ENCODE peak calls at places on chromosomes 3 and 15, in six cellular contexts. R, S, J, P, W and D are unnamed samples. For H3K27me3 and H3K36me3, the result is how much of the 10 kb centered on the place peaks cover.

GRCh38 chr3:61903074-61903473 is 341.7 kb downstream of the PTPRG start:
- DNase-seq in R (no peak), S (no peak), J (no peak), P (no peak), W (no peak), D (no peak)

GRCh38 chr15:48385431-48385830 is 54.2 kb downstream of the DUT start:
- DNase-seq in R (no peak), S (peak), J (peak), P (no peak), W (no peak), D (no peak)

GRCh38 chr3:129278970-129279906 is 568 bp downstream of the HMCES start:
- DNase-seq in R (peak), S (peak), J (peak), P (peak), W (no peak), D (peak)

GRCh38 chr3:99962703-99963102 is 145.0 kb downstream of the CMSS1 start:
- DNase-seq in R (no peak), S (peak), J (peak), P (no peak), W (no peak), D (no peak)

GRCh38 chr3:174251696-174252095 is 607.4 kb upstream of the NAALADL2 start:
- DNase-seq in R (no peak), S (peak), J (no peak), P (no peak), W (no peak), D (no peak)

GRCh38 chr3:194640829-194641228 is 7.6 kb upstream of the TMEM44 start:
- DNase-seq in R (no peak), S (peak), J (peak), P (no peak), W (no peak), D (no peak)

GRCh38 chr3:68876112-68876713 is 56.1 kb downstream of the TAFA4 start:
- DNase-seq in R (no peak), S (peak), J (peak), P (no peak), W (peak), D (no peak)

GRCh38 chr3:47542614-47543173 is 29.2 kb upstream of the ELP6 start:
- DNase-seq in R (peak), S (no peak), J (peak), P (no peak), W (no peak), D (no peak)

GRCh38 chr15:87680200-87680599 is 576.3 kb downstream of the NTRK3 start:
- DNase-seq in R (no peak), S (no peak), J (no peak), P (no peak), W (no peak), D (no peak)

GRCh38 chr15:65376767-65377104 is 1.1 kb downstream of the IGDCC3 start:
- DNase-seq in R (no peak), S (peak), J (peak), P (no peak), W (no peak), D (no peak)

GRCh38 chr3:44992555-44993470 is 16.8 kb downstream of the EXOSC7 start:
- DNase-seq in R (no peak), S (peak), J (peak), P (no peak), W (peak), D (no peak)

GRCh38 chr3:189108032-189108431 is 63.7 kb upstream of the TPRG1 start:
- DNase-seq in R (no peak), S (peak), J (peak), P (no peak), W (no peak), D (no peak)

GRCh38 chr3:52846427-52846983 is 11.7 kb upstream of the MUSTN1 start:
- DNase-seq in R (no peak), S (no peak), J (no peak), P (peak), W (no peak), D (no peak)

GRCh38 chr3:172102123-172102882 is 62.9 kb downstream of the FNDC3B start:
- DNase-seq in R (no peak), S (no peak), J (no peak), P (no peak), W (no peak), D (no peak)

GRCh38 chr3:105746226-105746996 is 122.4 kb downstream of the CBLB start:
- DNase-seq in R (no peak), S (no peak), J (no peak), P (no peak), W (no peak), D (no peak)
- H3K27me3 ChIP-seq in R (under half), S (under half), J (under half), P (under half), W (under half), D (under half)

GRCh38 chr3:111609700-111610099 is 14.6 kb upstream of the ZBED2 start:
- DNase-seq in R (no peak), S (no peak), J (no peak), P (no peak), W (no peak), D (no peak)

GRCh38 chr3:111608378-111608777 is 13.2 kb upstream of the ZBED2 start:
- DNase-seq in R (no peak), S (no peak), J (no peak), P (no peak), W (no peak), D (no peak)

GRCh38 chr3:111610612-111611054 is 15.5 kb upstream of the ZBED2 start:
- DNase-seq in R (no peak), S (no peak), J (no peak), P (no peak), W (peak), D (no peak)

GRCh38 chr3:111607242-111607641 is 12.1 kb upstream of the ZBED2 start:
- DNase-seq in R (no peak), S (no peak), J (no peak), P (no peak), W (no peak), D (no peak)

DNA sequence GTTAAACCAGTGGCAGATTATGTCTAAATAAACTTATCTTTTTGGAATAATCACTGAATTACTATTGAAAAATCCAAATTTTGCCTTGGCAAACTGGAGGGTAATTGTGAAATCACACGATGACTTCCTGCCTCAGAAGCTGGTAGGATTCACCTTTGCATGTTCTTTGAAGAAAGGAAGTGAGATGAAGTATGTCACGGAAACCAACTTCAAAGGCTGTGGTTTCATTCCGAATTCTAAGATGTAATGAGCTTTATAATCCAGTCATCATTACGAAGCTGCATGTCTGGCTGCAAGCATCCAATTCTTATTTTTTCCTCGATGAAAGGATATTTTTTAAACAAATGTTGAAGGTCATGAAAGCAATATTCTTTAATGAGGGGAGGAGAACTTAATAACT is 15.0 kb upstream of the ZBED2 start:
- DNase-seq in R (no peak), S (no peak), J (no peak), P (no peak), W (no peak), D (no peak)
- H3K36me3 ChIP-seq in R (under half), S (under half), J (under half), P (under half), W (under half), D (under half)

DNA sequence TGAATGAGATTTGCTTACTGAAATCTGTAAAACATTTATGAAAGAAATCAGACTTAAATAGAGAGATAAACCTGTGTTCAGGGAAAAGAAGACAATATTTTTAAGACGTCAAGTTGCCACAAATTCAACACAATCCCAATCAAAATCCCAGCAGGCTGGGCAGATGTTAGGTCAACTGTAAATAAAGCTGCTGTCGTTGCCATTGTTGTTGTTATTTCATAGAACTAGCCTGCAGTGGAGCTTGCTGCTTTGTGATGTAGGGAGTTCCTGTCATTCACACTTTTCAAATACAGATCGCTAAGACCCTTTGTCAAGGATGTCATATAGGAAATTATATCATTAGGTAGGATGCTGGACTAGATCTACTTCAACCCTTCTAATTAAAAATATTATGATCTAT is 123.1 kb downstream of the NEO1 start:
- DNase-seq in R (no peak), S (no peak), J (no peak), P (no peak), W (no peak), D (no peak)
- H3K27me3 ChIP-seq in R (under half), S (under half), J (under half), P (under half), W (under half), D (under half)

DNA sequence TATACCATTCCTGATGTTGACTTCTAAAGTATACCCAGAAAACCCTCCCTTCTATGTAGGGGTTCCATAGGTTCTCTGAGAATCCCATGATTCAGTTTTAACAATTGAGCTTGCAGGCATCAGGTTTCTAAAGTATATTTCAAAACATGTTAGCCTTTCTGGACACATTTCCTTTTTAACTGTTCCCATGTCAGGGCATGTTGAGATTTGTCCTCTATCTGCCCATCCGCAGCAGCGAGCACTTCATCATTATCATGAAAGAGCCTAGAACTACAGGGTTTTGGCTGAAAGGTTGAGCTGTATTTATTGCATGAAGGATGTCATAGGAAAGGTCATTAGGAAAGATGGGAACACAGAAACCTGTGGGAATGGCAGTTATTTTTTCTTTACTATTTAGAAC is 201.1 kb upstream of the BHLHE40 start:
- DNase-seq in R (no peak), S (no peak), J (no peak), P (no peak), W (no peak), D (no peak)
- H3K36me3 ChIP-seq in R (under half), S (under half), J (under half), P (under half), W (under half), D (under half)

DNA sequence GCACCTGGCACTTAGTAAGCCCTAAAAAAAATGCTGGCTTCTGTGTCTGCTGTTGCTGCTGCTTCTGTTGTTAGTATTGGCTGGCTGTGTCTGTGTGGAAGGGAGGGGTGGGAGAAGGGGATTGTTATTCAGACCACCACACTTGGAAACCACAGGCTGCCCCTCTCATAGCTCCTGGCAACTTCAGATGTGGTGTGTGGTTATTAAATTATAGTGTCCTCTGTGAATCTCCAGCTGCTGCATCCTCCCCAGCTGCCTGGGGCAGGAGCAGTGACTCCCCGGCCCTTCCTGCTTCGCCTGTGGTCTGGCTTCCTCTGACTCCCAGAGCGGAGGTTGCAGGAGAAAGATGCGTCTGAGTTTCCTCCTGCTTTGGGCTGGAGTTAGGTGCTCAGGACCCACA is 31.1 kb downstream of the FGD5 start:
- DNase-seq in R (no peak), S (no peak), J (no peak), P (no peak), W (no peak), D (no peak)
- H3K27me3 ChIP-seq in R (under half), S (half or more), J (half or more), P (under half), W (under half), D (under half)

GRCh38 chr3:77191640-77192039 is 151.7 kb downstream of the ROBO2 start:
- DNase-seq in R (no peak), S (no peak), J (no peak), P (no peak), W (no peak), D (no peak)
- H3K36me3 ChIP-seq in R (under half), S (under half), J (under half), P (under half), W (under half), D (under half)